ENCODE peak calls at places on chromosomes 12 and 14, in four cellular contexts. N, X, F and P are unnamed samples.

GRCh38 chr14:95265106-95266094 is 54.3 kb downstream of the CLMN start:
- DNase-seq in N (no peak), X (no peak), F (no peak), P (peak)

GRCh38 chr12:20370001-20370381 is 1.7 kb downstream of the PDE3A start:
- DNase-seq in N (peak), X (no peak), F (peak), P (peak)

GRCh38 chr14:69996197-69996596 is 117.0 kb downstream of the SMOC1 start:
- DNase-seq in N (no peak), X (no peak), F (no peak), P (no peak)

GRCh38 chr14:63012171-63012570 is 33.1 kb downstream of the KCNH5 start:
- DNase-seq in N (no peak), X (no peak), F (no peak), P (no peak)

GRCh38 chr12:32155911-32156585 is 49.4 kb downstream of the BICD1 start:
- DNase-seq in N (no peak), X (no peak), F (peak), P (no peak)

GRCh38 chr12:96824074-96824837 is 82.8 kb upstream of the NEDD1 start:
- DNase-seq in N (no peak), X (no peak), F (no peak), P (no peak)

GRCh38 chr12:107402041-107403022 is 283.3 kb upstream of the PWP1 start:
- DNase-seq in N (no peak), X (no peak), F (peak), P (no peak)

GRCh38 chr12:29655861-29656260 is 127.9 kb downstream of the TMTC1 start:
- DNase-seq in N (peak), X (no peak), F (no peak), P (no peak)

GRCh38 chr14:35861204-35861868 is 35.2 kb downstream of the BRMS1L start:
- DNase-seq in N (no peak), X (no peak), F (no peak), P (no peak)

GRCh38 chr14:102209224-102209966 is 69.7 kb downstream of the WDR20 start:
- DNase-seq in N (no peak), X (no peak), F (peak), P (no peak)

GRCh38 chr12:64098709-64099354 is 123.3 kb downstream of the KICS2 start:
- DNase-seq in N (no peak), X (no peak), F (no peak), P (no peak)

GRCh38 chr12:98587084-98587483 is 6.4 kb upstream of the SLC25A3 start:
- DNase-seq in N (no peak), X (no peak), F (no peak), P (no peak)

GRCh38 chr12:32895688-32896437 is 714 bp downstream of the PKP2 start:
- DNase-seq in N (peak), X (no peak), F (no peak), P (no peak)

GRCh38 chr14:65103150-65103760 is 938 bp upstream of the MAX start:
- DNase-seq in N (no peak), X (peak), F (peak), P (no peak)

GRCh38 chr12:120086801-120087621 is 29.5 kb downstream of the RAB35 start:
- DNase-seq in N (peak), X (peak), F (peak), P (peak)
- H3K27ac ChIP-seq in N (peak), X (peak), F (peak), P (peak)

DNA sequence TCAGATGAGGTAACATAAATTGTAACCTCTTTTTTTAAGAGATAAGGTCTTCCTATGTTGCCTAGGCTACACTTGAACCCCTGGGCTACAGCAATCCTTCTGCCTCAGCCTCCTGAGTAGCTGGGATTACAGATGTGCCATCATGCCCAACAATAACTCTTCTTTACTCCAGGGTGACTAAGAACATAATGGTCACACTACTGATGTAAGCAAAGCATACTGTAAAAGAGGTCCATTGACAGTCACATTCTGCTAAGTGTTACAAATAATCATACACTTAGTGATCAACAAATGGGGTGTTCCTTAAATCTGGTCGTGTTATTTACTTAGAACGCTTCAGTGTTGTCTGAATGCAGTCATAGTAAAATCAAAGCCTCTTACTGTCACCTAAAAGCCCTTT is 68.9 kb downstream of the EPS8 start:
- DNase-seq in N (no peak), X (no peak), F (no peak), P (no peak)
- H3K4me3 ChIP-seq in N (no peak), X (no peak), F (no peak), P (no peak)

GRCh38 chr14:61564623-61565091 is 130.7 kb upstream of the HIF1A start:
- DNase-seq in N (no peak), X (no peak), F (no peak), P (no peak)
- H3K27ac ChIP-seq in N (no peak), X (no peak), F (peak), P (no peak)

DNA sequence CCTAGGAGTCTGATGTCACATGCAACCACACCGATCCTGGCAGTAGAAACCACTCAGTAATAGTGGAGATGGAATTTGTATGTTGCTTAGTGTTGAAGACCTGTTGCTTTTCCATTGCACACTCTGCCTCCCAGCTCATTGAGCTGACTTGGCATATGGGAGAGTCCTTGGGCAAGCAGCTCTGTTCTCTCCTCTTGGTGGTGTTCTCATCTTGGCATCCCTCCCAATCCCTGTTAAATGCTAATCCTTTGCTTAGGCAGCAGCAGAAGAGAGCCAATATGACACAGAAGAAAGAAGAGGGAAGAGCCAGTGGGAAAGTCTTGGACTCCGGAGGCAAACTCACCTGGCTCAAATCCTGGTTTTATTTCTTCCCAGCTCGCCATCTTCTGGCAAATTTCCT is 178.0 kb upstream of the CAND1 start:
- DNase-seq in N (no peak), X (no peak), F (no peak), P (no peak)
- H3K4me3 ChIP-seq in N (no peak), X (no peak), F (no peak), P (no peak)

GRCh38 chr14:21505009-21505553 is 6.1 kb downstream of the METTL3 start:
- DNase-seq in N (no peak), X (no peak), F (no peak), P (no peak)
- H3K27ac ChIP-seq in N (no peak), X (peak), F (no peak), P (no peak)

GRCh38 chr12:6199531-6200265 is 502 bp upstream of the CD9 start:
- DNase-seq in N (no peak), X (no peak), F (no peak), P (peak)
- H3K4me3 ChIP-seq in N (peak), X (no peak), F (no peak), P (peak)